ENCODE peak calls at places on chromosomes 7 and 10, in nine cellular contexts. One of them, this sample, is unnamed.
A peak's percentile ranks its signal among the peaks of the same experiment; 100 is the strongest.

GRCh38 chr7:119256446-119257131 is 1016.4 kb upstream of the KCND2 start:
- DNase-seq in body of pancreas: no peak
- DNase-seq in colonic mucosa: no peak
- DNase-seq in A549: no peak
- DNase-seq in K562: no peak
- DNase-seq in uterus: no peak
- DNase-seq in mucosa of descending colon: no peak
- DNase-seq in CD8-positive, alpha-beta T cell: no peak
- DNase-seq in tibial artery: no peak
- DNase-seq in this sample: no peak

GRCh38 chr10:4351723-4352565 is 474.1 kb upstream of the AKR1E2 start:
- DNase-seq in colonic mucosa: no peak
- DNase-seq in CD8-positive, alpha-beta T cell: no peak
- DNase-seq in uterus: no peak
- DNase-seq in K562: no peak
- DNase-seq in body of pancreas: no peak
- DNase-seq in tibial artery: no peak
- DNase-seq in A549: no peak
- DNase-seq in mucosa of descending colon: no peak
- DNase-seq in this sample: no peak

GRCh38 chr7:23462846-23463245 is 7.4 kb downstream of the IGF2BP3 start:
- DNase-seq in mucosa of descending colon: no peak
- DNase-seq in uterus: no peak
- DNase-seq in A549: peak; percentile 45
- DNase-seq in K562: no peak
- DNase-seq in tibial artery: no peak
- DNase-seq in CD8-positive, alpha-beta T cell: no peak
- DNase-seq in body of pancreas: no peak
- DNase-seq in colonic mucosa: no peak
- DNase-seq in this sample: no peak

GRCh38 chr10:104650072-104650471 is 9.0 kb downstream of the SORCS3 start:
- DNase-seq in body of pancreas: no peak
- DNase-seq in tibial artery: no peak
- DNase-seq in K562: no peak
- DNase-seq in colonic mucosa: no peak
- DNase-seq in mucosa of descending colon: no peak
- DNase-seq in uterus: no peak
- DNase-seq in A549: no peak
- DNase-seq in CD8-positive, alpha-beta T cell: no peak
- DNase-seq in this sample: no peak

GRCh38 chr7:5422324-5423271 is 1.0 kb downstream of the TNRC18 start:
- DNase-seq in A549: no peak
- DNase-seq in colonic mucosa: no peak
- DNase-seq in body of pancreas: no peak
- DNase-seq in K562: peak; percentile 50
- DNase-seq in mucosa of descending colon: no peak
- DNase-seq in CD8-positive, alpha-beta T cell: no peak
- DNase-seq in tibial artery: no peak
- DNase-seq in uterus: peak; percentile 29
- DNase-seq in this sample: no peak

GRCh38 chr10:84329094-84329611 is 764 bp downstream of the CCSER2 start:
- DNase-seq in K562: peak; percentile 74
- DNase-seq in colonic mucosa: peak; percentile 60
- DNase-seq in A549: peak; percentile 47
- DNase-seq in uterus: no peak
- DNase-seq in CD8-positive, alpha-beta T cell: peak; percentile 61
- DNase-seq in tibial artery: no peak
- DNase-seq in body of pancreas: no peak
- DNase-seq in mucosa of descending colon: no peak
- DNase-seq in this sample: no peak

GRCh38 chr7:132485136-132485535 is 91.1 kb downstream of the PLXNA4 start:
- DNase-seq in mucosa of descending colon: no peak
- DNase-seq in tibial artery: no peak
- DNase-seq in body of pancreas: no peak
- DNase-seq in colonic mucosa: no peak
- DNase-seq in K562: no peak
- DNase-seq in CD8-positive, alpha-beta T cell: no peak
- DNase-seq in A549: no peak
- DNase-seq in uterus: no peak
- DNase-seq in this sample: no peak

GRCh38 chr10:126569513-126570447 is 100.7 kb downstream of the C10orf90 start:
- DNase-seq in body of pancreas: no peak
- DNase-seq in A549: peak; percentile 5
- DNase-seq in CD8-positive, alpha-beta T cell: no peak
- DNase-seq in colonic mucosa: no peak
- DNase-seq in mucosa of descending colon: no peak
- DNase-seq in tibial artery: no peak
- DNase-seq in K562: no peak
- DNase-seq in uterus: no peak
- DNase-seq in this sample: no peak

GRCh38 chr10:48667960-48668541 is 16.6 kb upstream of the WDFY4 start:
- DNase-seq in body of pancreas: no peak
- DNase-seq in uterus: no peak
- DNase-seq in colonic mucosa: no peak
- DNase-seq in mucosa of descending colon: no peak
- DNase-seq in CD8-positive, alpha-beta T cell: no peak
- DNase-seq in A549: no peak
- DNase-seq in K562: no peak
- DNase-seq in tibial artery: no peak
- DNase-seq in this sample: no peak

GRCh38 chr7:21766218-21766617 is 179.5 kb downstream of the CDCA7L start:
- DNase-seq in CD8-positive, alpha-beta T cell: no peak
- DNase-seq in mucosa of descending colon: no peak
- DNase-seq in A549: no peak
- DNase-seq in colonic mucosa: no peak
- DNase-seq in body of pancreas: no peak
- DNase-seq in uterus: no peak
- DNase-seq in tibial artery: no peak
- DNase-seq in K562: no peak
- DNase-seq in this sample: peak; percentile 25

GRCh38 chr7:37341033-37341630 is 107.5 kb downstream of the ELMO1 start:
- DNase-seq in A549: no peak
- DNase-seq in mucosa of descending colon: no peak
- DNase-seq in uterus: no peak
- DNase-seq in CD8-positive, alpha-beta T cell: no peak
- DNase-seq in K562: no peak
- DNase-seq in tibial artery: no peak
- DNase-seq in colonic mucosa: no peak
- DNase-seq in body of pancreas: no peak
- DNase-seq in this sample: no peak

GRCh38 chr10:131250454-131251145 is 60.9 kb downstream of the TCERG1L start:
- DNase-seq in A549: no peak
- DNase-seq in body of pancreas: no peak
- DNase-seq in K562: no peak
- DNase-seq in tibial artery: no peak
- DNase-seq in mucosa of descending colon: no peak
- DNase-seq in colonic mucosa: no peak
- DNase-seq in uterus: no peak
- DNase-seq in CD8-positive, alpha-beta T cell: no peak
- DNase-seq in this sample: no peak

GRCh38 chr7:48213226-48213625 is 42.0 kb downstream of the ABCA13 start:
- DNase-seq in body of pancreas: no peak
- DNase-seq in CD8-positive, alpha-beta T cell: no peak
- DNase-seq in uterus: no peak
- DNase-seq in colonic mucosa: no peak
- DNase-seq in A549: no peak
- DNase-seq in mucosa of descending colon: no peak
- DNase-seq in K562: no peak
- DNase-seq in tibial artery: no peak
- DNase-seq in this sample: no peak

GRCh38 chr7:18570441-18570840 is 74.9 kb downstream of the HDAC9 start:
- DNase-seq in mucosa of descending colon: no peak
- DNase-seq in K562: no peak
- DNase-seq in colonic mucosa: no peak
- DNase-seq in tibial artery: no peak
- DNase-seq in uterus: no peak
- DNase-seq in body of pancreas: no peak
- DNase-seq in A549: no peak
- DNase-seq in CD8-positive, alpha-beta T cell: no peak
- DNase-seq in this sample: no peak
- H3K4me1 ChIP-seq in mucosa of descending colon: peaks cover 4% of the 10 kb centered on the region
- H3K4me1 ChIP-seq in K562: no peaks in the 10 kb centered on the region
- H3K4me1 ChIP-seq in colonic mucosa: no peaks in the 10 kb centered on the region
- H3K4me1 ChIP-seq in tibial artery: no peaks in the 10 kb centered on the region
- H3K4me1 ChIP-seq in uterus: no peaks in the 10 kb centered on the region
- H3K4me1 ChIP-seq in body of pancreas: no peaks in the 10 kb centered on the region
- H3K4me1 ChIP-seq in A549: no peaks in the 10 kb centered on the region
- H3K4me1 ChIP-seq in CD8-positive, alpha-beta T cell: no peaks in the 10 kb centered on the region
- H3K4me1 ChIP-seq in this sample: no peaks in the 10 kb centered on the region

GRCh38 chr10:33195608-33196376 is 138.7 kb downstream of the NRP1 start:
- DNase-seq in tibial artery: no peak
- DNase-seq in uterus: no peak
- DNase-seq in CD8-positive, alpha-beta T cell: no peak
- DNase-seq in mucosa of descending colon: no peak
- DNase-seq in K562: no peak
- DNase-seq in colonic mucosa: no peak
- DNase-seq in body of pancreas: no peak
- DNase-seq in A549: no peak
- DNase-seq in this sample: peak; percentile 19

GRCh38 chr10:33196377-33196706 is 138.1 kb downstream of the NRP1 start:
- DNase-seq in tibial artery: no peak
- DNase-seq in A549: no peak
- DNase-seq in uterus: no peak
- DNase-seq in CD8-positive, alpha-beta T cell: no peak
- DNase-seq in mucosa of descending colon: no peak
- DNase-seq in colonic mucosa: no peak
- DNase-seq in K562: no peak
- DNase-seq in body of pancreas: no peak
- DNase-seq in this sample: no peak

GRCh38 chr10:33193867-33194521 is 140.5 kb downstream of the NRP1 start:
- DNase-seq in uterus: no peak
- DNase-seq in colonic mucosa: peak; percentile 32
- DNase-seq in A549: peak; percentile 80
- DNase-seq in tibial artery: peak; percentile 64
- DNase-seq in body of pancreas: no peak
- DNase-seq in mucosa of descending colon: no peak
- DNase-seq in CD8-positive, alpha-beta T cell: no peak
- DNase-seq in K562: no peak
- DNase-seq in this sample: no peak

GRCh38 chr10:33198610-33199009 is 135.9 kb downstream of the NRP1 start:
- DNase-seq in mucosa of descending colon: no peak
- DNase-seq in K562: no peak
- DNase-seq in CD8-positive, alpha-beta T cell: no peak
- DNase-seq in colonic mucosa: no peak
- DNase-seq in A549: peak; percentile 36
- DNase-seq in body of pancreas: no peak
- DNase-seq in uterus: no peak
- DNase-seq in tibial artery: no peak
- DNase-seq in this sample: no peak

GRCh38 chr10:33196710-33197406 is 137.6 kb downstream of the NRP1 start:
- DNase-seq in colonic mucosa: peak; percentile 29
- DNase-seq in K562: no peak
- DNase-seq in body of pancreas: peak; percentile 29
- DNase-seq in CD8-positive, alpha-beta T cell: no peak
- DNase-seq in A549: peak; percentile 85
- DNase-seq in mucosa of descending colon: no peak
- DNase-seq in uterus: no peak
- DNase-seq in tibial artery: no peak
- DNase-seq in this sample: peak; percentile 63
- H3K4me3 ChIP-seq in colonic mucosa: peak overlapping the region; percentile 20
- H3K4me3 ChIP-seq in K562: no peak overlapping the region
- H3K4me3 ChIP-seq in body of pancreas: no peak overlapping the region
- H3K4me3 ChIP-seq in CD8-positive, alpha-beta T cell: no peak overlapping the region
- H3K4me3 ChIP-seq in A549: peak overlapping the region; percentile 2
- H3K4me3 ChIP-seq in mucosa of descending colon: no peak overlapping the region
- H3K4me3 ChIP-seq in uterus: no peak overlapping the region
- H3K4me3 ChIP-seq in tibial artery: peak overlapping the region; percentile 14
- H3K4me3 ChIP-seq in this sample: peak overlapping the region; percentile 1

DNA sequence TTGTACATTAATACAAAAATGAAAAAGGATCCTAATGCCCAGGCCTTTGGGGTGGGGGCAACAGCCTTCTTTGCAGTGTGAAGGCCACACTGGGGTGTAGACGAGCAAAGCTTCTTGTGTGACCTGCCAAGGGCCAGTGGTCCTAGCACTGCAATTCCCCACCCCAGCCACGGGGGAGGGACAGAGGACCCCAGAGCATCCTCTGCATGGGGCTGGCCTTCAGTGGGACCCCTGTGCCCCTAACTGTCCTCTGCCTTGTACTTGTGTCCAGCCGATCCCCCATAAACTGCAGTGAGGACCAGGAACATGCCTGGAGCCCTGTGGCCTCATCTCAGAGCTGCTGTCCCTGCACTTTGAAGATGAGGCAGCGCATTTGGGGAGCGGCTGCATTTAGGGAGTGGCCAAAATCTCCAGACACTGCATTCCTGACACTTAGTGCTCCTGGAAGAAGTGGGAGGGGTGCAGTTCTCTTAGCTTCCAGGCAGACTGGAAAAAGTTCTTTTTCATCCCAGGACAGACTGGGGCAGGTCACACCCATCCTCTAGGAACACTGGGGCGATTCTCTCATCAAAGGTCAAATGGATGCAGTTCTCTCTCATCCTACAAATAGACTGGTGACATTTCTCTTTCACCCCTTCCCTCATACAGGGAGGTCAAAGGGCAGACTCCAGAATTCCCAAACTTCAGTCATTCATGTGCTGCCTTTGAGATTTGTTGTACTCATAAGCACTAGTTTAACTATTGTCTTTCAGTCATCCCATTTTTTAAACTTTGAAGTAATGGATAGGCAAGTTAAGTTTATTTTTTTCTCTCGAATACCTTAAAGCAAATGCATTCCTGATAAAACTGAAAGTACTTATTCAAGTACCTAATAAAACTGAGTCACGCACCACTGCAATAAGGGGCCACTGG is 922 bp upstream of the MYO1G start:
- DNase-seq in colonic mucosa: no peak
- DNase-seq in A549: peak; percentile 40
- DNase-seq in CD8-positive, alpha-beta T cell: no peak
- DNase-seq in K562: no peak
- DNase-seq in uterus: no peak
- DNase-seq in mucosa of descending colon: no peak
- DNase-seq in tibial artery: no peak
- DNase-seq in body of pancreas: no peak
- DNase-seq in this sample: no peak
- TF ChIP-seq CTCF in colonic mucosa: no peak
- TF ChIP-seq CTCF in A549: no peak
- TF ChIP-seq CTCF in CD8-positive, alpha-beta T cell: no peak
- TF ChIP-seq CTCF in K562: peak; percentile 18
- TF ChIP-seq CTCF in uterus: no peak
- TF ChIP-seq CTCF in mucosa of descending colon: no peak
- TF ChIP-seq CTCF in tibial artery: no peak
- TF ChIP-seq CTCF in body of pancreas: no peak
- TF ChIP-seq CTCF in this sample: no peak

DNA sequence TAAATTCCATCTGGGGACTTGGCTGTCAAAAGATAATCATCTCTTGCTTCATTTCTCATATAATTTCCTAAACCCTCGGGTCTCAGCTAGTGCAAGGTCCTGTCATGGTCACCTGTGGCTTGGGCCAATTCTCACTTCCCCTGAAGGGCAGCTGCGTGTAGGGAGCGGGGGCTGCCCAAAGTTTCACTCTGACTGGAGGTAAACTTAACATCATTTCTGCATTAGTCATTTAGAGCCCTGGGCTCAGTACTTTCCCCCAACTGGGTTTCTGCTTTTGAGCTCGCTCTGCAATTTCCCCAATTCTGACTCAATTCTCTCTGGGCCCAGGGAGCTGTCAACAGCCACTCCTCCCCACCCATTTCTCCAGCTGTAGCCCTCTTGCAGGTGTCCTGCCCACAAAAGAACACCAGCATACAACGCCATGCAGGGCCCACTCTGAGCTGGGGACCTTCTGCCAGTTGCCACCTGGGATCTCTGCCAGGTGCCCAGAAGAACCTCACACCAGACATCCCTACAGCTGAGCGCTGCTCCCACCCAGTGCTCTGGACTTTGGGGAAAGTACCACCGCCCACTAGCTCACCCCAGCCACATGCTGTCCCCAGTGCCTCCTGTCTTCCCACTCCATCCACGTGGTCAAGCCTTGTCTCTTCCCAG is 37.9 kb downstream of the VOPP1 start:
- DNase-seq in A549: no peak
- DNase-seq in colonic mucosa: no peak
- DNase-seq in uterus: no peak
- DNase-seq in body of pancreas: no peak
- DNase-seq in tibial artery: peak; percentile 59
- DNase-seq in K562: no peak
- DNase-seq in mucosa of descending colon: no peak
- DNase-seq in CD8-positive, alpha-beta T cell: peak; percentile 54
- DNase-seq in this sample: peak; percentile 36
- H3K4me1 ChIP-seq in A549: peaks cover 39% of the 10 kb centered on the region
- H3K4me1 ChIP-seq in colonic mucosa: peaks cover 8% of the 10 kb centered on the region
- H3K4me1 ChIP-seq in uterus: no peaks in the 10 kb centered on the region
- H3K4me1 ChIP-seq in body of pancreas: peaks cover 8% of the 10 kb centered on the region
- H3K4me1 ChIP-seq in tibial artery: peaks cover 14% of the 10 kb centered on the region
- H3K4me1 ChIP-seq in K562: peaks cover 13% of the 10 kb centered on the region
- H3K4me1 ChIP-seq in mucosa of descending colon: peaks cover 31% of the 10 kb centered on the region
- H3K4me1 ChIP-seq in CD8-positive, alpha-beta T cell: peaks cover 70% of the 10 kb centered on the region
- H3K4me1 ChIP-seq in this sample: peaks cover 12% of the 10 kb centered on the region

This sample was measured in Caco-2.